ENCODE peak calls at places on chromosome 12, in four cellular contexts. C is stomach, M is WERI-Rb-1, L is A673. Z is an unnamed sample.

GRCh38 chr12:122350444-122350843 is 72.0 kb downstream of the CLIP1 start:
- DNase-seq in C (no peak), M (no peak), L (no peak), Z (no peak)

GRCh38 chr12:3281588-3282150 is 204.5 kb downstream of the TSPAN9 start:
- DNase-seq in C (no peak), M (no peak), L (no peak), Z (no peak)

GRCh38 chr12:105946541-105946940 is 192.2 kb downstream of the NUAK1 start:
- DNase-seq in C (no peak), M (no peak), L (no peak), Z (no peak)

GRCh38 chr12:47752552-47752951 is 6.1 kb downstream of the RAPGEF3 start:
- DNase-seq in C (no peak), M (no peak), L (no peak), Z (no peak)

GRCh38 chr12:104094284-104094683 is 30.0 kb downstream of the HCFC2 start:
- DNase-seq in C (no peak), M (no peak), L (no peak), Z (no peak)

GRCh38 chr12:84994436-84994835 is 41.6 kb downstream of the TSPAN19 start:
- DNase-seq in C (no peak), M (no peak), L (peak), Z (no peak)

GRCh38 chr12:52413202-52413601 is 7.1 kb upstream of the KRT82 start:
- DNase-seq in C (no peak), M (no peak), L (no peak), Z (no peak)

GRCh38 chr12:61750604-61751003 is 509.6 kb upstream of the USP15 start:
- DNase-seq in C (no peak), M (no peak), L (peak), Z (no peak)

GRCh38 chr12:76195920-76196319 is 111.4 kb upstream of the NAP1L1 start:
- DNase-seq in C (no peak), M (no peak), L (no peak), Z (no peak)

GRCh38 chr12:121843236-121843982 is 15.2 kb downstream of the HPD start:
- DNase-seq in C (no peak), M (no peak), L (no peak), Z (no peak)

GRCh38 chr12:106084048-106084671 is 54.6 kb downstream of the NUAK1 start:
- DNase-seq in C (no peak), M (no peak), L (peak), Z (no peak)

GRCh38 chr12:65492997-65493892 is 214.8 kb downstream of the MSRB3 start:
- DNase-seq in C (no peak), M (no peak), L (no peak), Z (no peak)

GRCh38 chr12:123041811-123042655 is 61.6 kb downstream of the ARL6IP4 start:
- DNase-seq in C (no peak), M (peak), L (no peak), Z (peak)

GRCh38 chr12:68425998-68426397 is 93.8 kb upstream of the MDM1 start:
- DNase-seq in C (no peak), M (no peak), L (no peak), Z (no peak)

GRCh38 chr12:79557690-79558315 is 133.0 kb downstream of the PAWR start:
- DNase-seq in C (no peak), M (no peak), L (no peak), Z (no peak)

GRCh38 chr12:64269161-64269560 is 47.1 kb upstream of the KICS2 start:
- DNase-seq in C (no peak), M (no peak), L (no peak), Z (no peak)

GRCh38 chr12:1690578-1691122 is at the start of gene ADIPOR2:
- DNase-seq in C (peak), M (peak), L (peak), Z (peak)

GRCh38 chr12:1695836-1696670 is 5.2 kb downstream of the ADIPOR2 start:
- DNase-seq in C (no peak), M (no peak), L (no peak), Z (no peak)

GRCh38 chr12:1692221-1692620 is 1.4 kb downstream of the ADIPOR2 start:
- DNase-seq in C (no peak), M (no peak), L (no peak), Z (no peak)

GRCh38 chr12:1691123-1692007 is 495 bp downstream of the ADIPOR2 start:
- DNase-seq in C (peak), M (no peak), L (peak), Z (no peak)

GRCh38 chr12:1692895-1693294 is 2.0 kb downstream of the ADIPOR2 start:
- DNase-seq in C (no peak), M (no peak), L (no peak), Z (no peak)
- H3K4me3 ChIP-seq in C (peak), M (no peak), L (peak), Z (no peak)

GRCh38 chr12:72273851-72274284 is 1.7 kb downstream of the TRHDE start:
- DNase-seq in C (no peak), M (no peak), L (peak), Z (peak)
- H3K4me3 ChIP-seq in C (peak), M (peak), L (peak), Z (peak)

GRCh38 chr12:128970941-128971340 is 117.7 kb downstream of the GLT1D1 start:
- DNase-seq in C (no peak), M (no peak), L (no peak), Z (no peak)
- H3K4me3 ChIP-seq in C (no peak), M (no peak), L (no peak), Z (no peak)

GRCh38 chr12:124214574-124214973 is 80.3 kb upstream of the RFLNA start:
- DNase-seq in C (no peak), M (no peak), L (no peak), Z (no peak)
- H3K4me3 ChIP-seq in C (no peak), M (no peak), L (no peak), Z (no peak)

GRCh38 chr12:23657598-23657997 is 291.9 kb downstream of the SOX5 start:
- DNase-seq in C (no peak), M (no peak), L (no peak), Z (no peak)
- H3K4me3 ChIP-seq in C (no peak), M (no peak), L (no peak), Z (no peak)

DNA sequence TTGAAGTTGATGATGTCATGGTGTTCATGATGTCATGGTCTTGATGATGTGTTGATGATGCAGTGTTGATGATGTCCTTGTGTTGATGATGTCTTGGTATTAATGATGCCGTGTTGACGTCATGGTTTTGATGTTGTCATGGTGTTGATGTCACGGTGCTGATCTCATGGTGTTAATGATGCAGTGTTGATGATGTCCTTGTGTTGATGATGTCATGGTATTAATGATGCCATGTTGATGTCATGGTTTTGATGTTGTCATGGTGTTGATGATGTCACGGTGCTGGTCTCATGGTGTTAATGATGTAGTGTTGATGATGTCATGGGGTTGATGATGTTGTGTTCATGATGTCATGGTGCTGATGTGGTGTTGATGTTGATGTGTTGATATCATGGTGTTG is 48.0 kb upstream of the RIMBP2 start:
- DNase-seq in C (no peak), M (no peak), L (peak), Z (no peak)
- H3K4me3 ChIP-seq in C (no peak), M (no peak), L (no peak), Z (no peak)

GRCh38 chr12:31803306-31804184 is 74.7 kb upstream of the AMN1 start:
- DNase-seq in C (no peak), M (no peak), L (no peak), Z (no peak)

GRCh38 chr12:31813305-31813704 is 84.5 kb upstream of the AMN1 start:
- DNase-seq in C (no peak), M (no peak), L (no peak), Z (no peak)

GRCh38 chr12:31804185-31804504 is 75.3 kb upstream of the AMN1 start:
- DNase-seq in C (no peak), M (no peak), L (no peak), Z (no peak)

DNA sequence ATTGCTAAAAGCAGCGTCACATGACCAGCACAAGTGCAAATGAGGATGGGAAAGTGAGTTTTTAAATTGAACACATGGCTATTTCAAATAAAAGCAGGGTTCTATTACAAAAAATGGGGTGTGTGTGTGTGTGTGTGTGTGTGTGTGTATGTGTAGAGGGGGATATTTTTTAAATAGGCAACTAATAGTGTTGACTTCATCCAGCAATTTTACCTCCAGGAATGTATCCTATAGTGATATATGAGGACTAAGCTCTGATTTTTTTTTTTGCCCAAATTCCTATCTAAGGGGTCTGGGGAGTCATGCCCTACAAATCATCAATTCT is 78.9 kb upstream of the AMN1 start:
- DNase-seq in C (no peak), M (no peak), L (no peak), Z (no peak)
- H3K4me3 ChIP-seq in C (no peak), M (no peak), L (no peak), Z (no peak)

Z was measured in Peyer's patch.